ENCODE peak calls at places on chromosomes 13 and 19, in four cellular contexts. One of them, this sample, is unnamed.

GRCh38 chr13:82480415-82480814 is 1401.9 kb downstream of the SLITRK1 start:
- DNase-seq in K562: no peak
- DNase-seq in GM12878: no peak
- DNase-seq in GM12892: no peak
- DNase-seq in this sample: no peak

GRCh38 chr19:36246006-36246391 is 31.1 kb downstream of the ZNF146 start:
- DNase-seq in GM12878: no peak
- DNase-seq in K562: no peak
- DNase-seq in GM12892: no peak
- DNase-seq in this sample: no peak

GRCh38 chr19:58033741-58034475 is at the start of gene ZSCAN1:
- DNase-seq in GM12878: no peak
- DNase-seq in K562: no peak
- DNase-seq in GM12892: no peak
- DNase-seq in this sample: no peak

GRCh38 chr19:13968999-13969398 is 16.7 kb downstream of the DCAF15 start:
- DNase-seq in GM12892: no peak
- DNase-seq in GM12878: no peak
- DNase-seq in K562: no peak
- DNase-seq in this sample: no peak

GRCh38 chr19:55552620-55553019 is 7.3 kb upstream of the SBK3 start:
- DNase-seq in GM12878: no peak
- DNase-seq in GM12892: no peak
- DNase-seq in K562: no peak
- DNase-seq in this sample: no peak

GRCh38 chr19:10603084-10603872 is 16.2 kb upstream of the AP1M2 start:
- DNase-seq in K562: peak
- DNase-seq in GM12878: peak
- DNase-seq in GM12892: peak
- DNase-seq in this sample: peak

GRCh38 chr13:91017031-91017668 is 330.3 kb upstream of the MIR17HG start:
- DNase-seq in GM12878: peak
- DNase-seq in GM12892: peak
- DNase-seq in K562: peak
- DNase-seq in this sample: peak

GRCh38 chr19:54388001-54388802 is 23.5 kb upstream of the LAIR1 start:
- DNase-seq in K562: no peak
- DNase-seq in GM12892: peak
- DNase-seq in GM12878: no peak
- DNase-seq in this sample: no peak

GRCh38 chr13:87107626-87108025 is 563.5 kb upstream of the SLITRK5 start:
- DNase-seq in GM12878: no peak
- DNase-seq in GM12892: no peak
- DNase-seq in K562: no peak
- DNase-seq in this sample: no peak

GRCh38 chr19:51127755-51128154 is 3.0 kb downstream of the SIGLEC9 start:
- DNase-seq in GM12878: no peak
- DNase-seq in GM12892: no peak
- DNase-seq in K562: peak
- DNase-seq in this sample: no peak

GRCh38 chr13:20721454-20722357 is 18.2 kb downstream of the IL17D start:
- DNase-seq in GM12892: no peak
- DNase-seq in K562: peak
- DNase-seq in GM12878: no peak
- DNase-seq in this sample: peak

GRCh38 chr13:34853161-34853560 is 88.9 kb upstream of the NBEA start:
- DNase-seq in K562: no peak
- DNase-seq in GM12892: no peak
- DNase-seq in GM12878: no peak
- DNase-seq in this sample: no peak

GRCh38 chr19:8596168-8596567 is 14.3 kb downstream of the ADAMTS10 start:
- DNase-seq in GM12892: no peak
- DNase-seq in GM12878: no peak
- DNase-seq in K562: no peak
- DNase-seq in this sample: no peak

GRCh38 chr13:45928196-45928595 is 76.6 kb upstream of the SIAH3 start:
- DNase-seq in GM12878: no peak
- DNase-seq in K562: no peak
- DNase-seq in GM12892: no peak
- DNase-seq in this sample: no peak

GRCh38 chr13:45219938-45220375 is 19.1 kb upstream of the KCTD4 start:
- DNase-seq in K562: no peak
- DNase-seq in GM12878: no peak
- DNase-seq in GM12892: no peak
- DNase-seq in this sample: no peak

GRCh38 chr19:32437096-32437495 is 31.5 kb downstream of the DPY19L3 start:
- DNase-seq in GM12878: no peak
- DNase-seq in GM12892: no peak
- DNase-seq in K562: no peak
- DNase-seq in this sample: no peak

GRCh38 chr19:42313840-42314755 is 989 bp downstream of the TMEM145 start:
- DNase-seq in K562: no peak
- DNase-seq in GM12892: no peak
- DNase-seq in GM12878: no peak
- DNase-seq in this sample: no peak

GRCh38 chr19:47735131-47735530 is 10.2 kb upstream of the NOP53 start:
- DNase-seq in GM12878: no peak
- DNase-seq in K562: no peak
- DNase-seq in GM12892: no peak
- DNase-seq in this sample: no peak

GRCh38 chr13:44796597-44797517 is 192.4 kb downstream of the NUFIP1 start:
- DNase-seq in GM12892: no peak
- DNase-seq in K562: no peak
- DNase-seq in GM12878: no peak
- DNase-seq in this sample: no peak

GRCh38 chr13:79711631-79712030 is 230.7 kb downstream of the NDFIP2 start:
- DNase-seq in K562: no peak
- DNase-seq in GM12878: no peak
- DNase-seq in GM12892: no peak
- DNase-seq in this sample: no peak

GRCh38 chr13:108915634-108916497 is 286.5 kb downstream of the MYO16 start:
- DNase-seq in GM12892: no peak
- DNase-seq in K562: peak
- DNase-seq in GM12878: peak
- DNase-seq in this sample: peak

GRCh38 chr13:29379281-29379680 is 216.2 kb downstream of the SLC7A1 start:
- DNase-seq in K562: no peak
- DNase-seq in GM12878: no peak
- DNase-seq in GM12892: no peak
- DNase-seq in this sample: no peak

GRCh38 chr13:21326155-21327030 is 132.7 kb downstream of the ZDHHC20 start:
- DNase-seq in K562: no peak
- DNase-seq in GM12878: no peak
- DNase-seq in GM12892: no peak
- DNase-seq in this sample: no peak

GRCh38 chr19:31145909-31146453 is 203.3 kb downstream of the TSHZ3 start:
- DNase-seq in K562: no peak
- DNase-seq in GM12878: no peak
- DNase-seq in GM12892: no peak
- DNase-seq in this sample: no peak

GRCh38 chr13:71254384-71254783 is 612.6 kb downstream of the DACH1 start:
- DNase-seq in K562: no peak
- DNase-seq in GM12878: no peak
- DNase-seq in GM12892: no peak
- DNase-seq in this sample: no peak

GRCh38 chr13:113589251-113589960 is 4.9 kb downstream of the TFDP1 start:
- DNase-seq in GM12878: no peak
- DNase-seq in K562: no peak
- DNase-seq in GM12892: no peak
- DNase-seq in this sample: no peak

GRCh38 chr19:48292798-48293197 is 22.9 kb downstream of the ZNF114 start:
- DNase-seq in GM12878: no peak
- DNase-seq in GM12892: no peak
- DNase-seq in K562: no peak
- DNase-seq in this sample: no peak

GRCh38 chr13:73722120-73722519 is 412.1 kb downstream of the KLF12 start:
- DNase-seq in K562: no peak
- DNase-seq in GM12892: no peak
- DNase-seq in GM12878: peak
- DNase-seq in this sample: peak

GRCh38 chr13:28705734-28706133 is 13.0 kb downstream of the SLC46A3 start:
- DNase-seq in GM12878: no peak
- DNase-seq in K562: no peak
- DNase-seq in GM12892: no peak
- DNase-seq in this sample: no peak

GRCh38 chr19:2969104-2969504 is 8.3 kb upstream of the TLE6 start:
- DNase-seq in GM12892: no peak
- DNase-seq in GM12878: no peak
- DNase-seq in K562: no peak
- DNase-seq in this sample: no peak

GRCh38 chr13:45339867-45340266 is 1.1 kb downstream of the TPT1 start:
- DNase-seq in GM12892: no peak
- DNase-seq in GM12878: no peak
- DNase-seq in K562: no peak
- DNase-seq in this sample: no peak

GRCh38 chr13:79912403-79912802 is 428.5 kb downstream of the SPRY2 start:
- DNase-seq in GM12878: no peak
- DNase-seq in K562: no peak
- DNase-seq in GM12892: no peak
- DNase-seq in this sample: no peak

GRCh38 chr19:58476498-58477015 is 405 bp downstream of the ZNF446 start:
- DNase-seq in K562: peak
- DNase-seq in GM12878: no peak
- DNase-seq in GM12892: no peak
- DNase-seq in this sample: peak

GRCh38 chr13:79749985-79750551 is 269.1 kb downstream of the NDFIP2 start:
- DNase-seq in K562: no peak
- DNase-seq in GM12878: no peak
- DNase-seq in GM12892: no peak
- DNase-seq in this sample: no peak

GRCh38 chr13:112747256-112747655 is 57.4 kb downstream of the ATP11A start:
- DNase-seq in K562: no peak
- DNase-seq in GM12878: no peak
- DNase-seq in GM12892: no peak
- DNase-seq in this sample: no peak

DNA sequence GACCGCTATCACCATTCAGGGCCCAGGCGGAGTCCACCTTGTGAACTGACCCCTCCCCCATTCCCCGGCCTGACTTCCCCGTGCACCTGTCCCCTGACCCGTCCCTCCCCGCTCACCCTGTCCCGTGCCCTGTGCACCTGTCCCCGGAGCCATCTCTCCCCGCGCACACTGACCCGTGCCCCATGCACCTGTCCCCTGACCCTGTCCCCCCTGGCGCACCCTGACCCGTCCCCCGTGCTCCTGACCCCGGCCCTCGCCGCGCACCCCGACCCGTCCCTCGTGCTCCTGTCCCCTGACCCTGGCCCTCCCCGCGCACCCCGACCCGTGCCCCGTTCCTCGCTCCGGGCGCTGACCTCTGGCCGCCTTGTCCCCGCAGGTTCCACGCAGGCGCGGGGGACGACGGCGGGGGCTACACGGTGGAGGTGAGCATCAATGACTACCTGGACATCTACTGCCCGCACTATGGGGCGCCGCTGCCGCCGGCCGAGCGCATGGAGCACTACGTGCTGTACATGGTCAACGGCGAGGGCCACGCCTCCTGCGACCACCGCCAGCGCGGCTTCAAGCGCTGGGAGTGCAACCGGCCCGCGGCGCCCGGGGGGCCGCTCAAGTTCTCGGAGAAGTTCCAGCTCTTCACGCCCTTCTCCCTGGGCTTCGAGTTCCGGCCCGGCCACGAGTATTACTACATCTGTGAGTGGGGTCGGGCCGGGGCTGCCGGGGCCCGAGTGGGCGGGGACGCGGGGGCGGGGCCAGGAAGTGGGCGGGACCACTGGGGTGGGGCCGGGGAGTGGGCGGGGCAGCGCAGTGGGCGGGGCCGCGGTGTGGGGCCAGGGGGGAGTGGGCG is 9.7 kb downstream of the EFNA2 start:
- DNase-seq in K562: peak
- DNase-seq in GM12892: peak
- DNase-seq in GM12878: no peak
- DNase-seq in this sample: peak
- TF ChIP-seq TAF1 in K562: no peak
- TF ChIP-seq TAF1 in GM12892: no peak
- TF ChIP-seq TAF1 in GM12878: no peak
- TF ChIP-seq TAF1 in this sample: no peak

GRCh38 chr13:100088648-100089601 is at the start of gene PCCA:
- DNase-seq in GM12878: peak
- DNase-seq in K562: peak
- DNase-seq in GM12892: peak
- DNase-seq in this sample: peak
- TF ChIP-seq POLR2A in GM12878: peak
- TF ChIP-seq POLR2A in K562: peak
- TF ChIP-seq POLR2A in GM12892: peak
- TF ChIP-seq POLR2A in this sample: no peak

DNA sequence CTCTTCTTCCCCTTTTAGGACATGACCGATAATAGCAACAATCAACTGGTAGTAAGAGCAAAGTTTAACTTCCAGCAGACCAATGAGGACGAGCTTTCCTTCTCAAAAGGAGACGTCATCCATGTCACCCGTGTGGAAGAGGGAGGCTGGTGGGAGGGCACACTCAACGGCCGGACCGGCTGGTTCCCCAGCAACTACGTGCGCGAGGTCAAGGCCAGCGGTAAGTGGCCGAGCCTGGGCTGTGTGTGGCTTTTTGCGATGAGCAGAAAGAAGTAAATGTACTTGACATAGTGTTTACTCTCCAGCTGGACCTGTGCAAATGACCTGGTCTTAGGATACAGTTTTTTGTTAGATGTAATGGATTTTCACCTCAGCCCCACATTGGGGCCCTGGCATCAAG is 102.6 kb downstream of the ARHGEF7 start:
- DNase-seq in GM12878: no peak
- DNase-seq in K562: no peak
- DNase-seq in GM12892: no peak
- DNase-seq in this sample: no peak
- TF ChIP-seq TAF1 in GM12878: no peak
- TF ChIP-seq TAF1 in K562: no peak
- TF ChIP-seq TAF1 in GM12892: no peak
- TF ChIP-seq TAF1 in this sample: no peak

GRCh38 chr19:15616183-15616582 is 1.2 kb downstream of the CYP4F8 start:
- DNase-seq in GM12878: no peak
- DNase-seq in K562: no peak
- DNase-seq in GM12892: no peak
- DNase-seq in this sample: no peak

GRCh38 chr19:15615526-15615925 is 508 bp downstream of the CYP4F8 start:
- DNase-seq in GM12878: no peak
- DNase-seq in K562: no peak
- DNase-seq in GM12892: no peak
- DNase-seq in this sample: no peak

GRCh38 chr19:15621801-15622200 is 6.8 kb downstream of the CYP4F8 start:
- DNase-seq in K562: no peak
- DNase-seq in GM12892: no peak
- DNase-seq in GM12878: no peak
- DNase-seq in this sample: no peak

GRCh38 chr19:15616627-15617270 is 1.7 kb downstream of the CYP4F8 start:
- DNase-seq in GM12892: no peak
- DNase-seq in K562: no peak
- DNase-seq in GM12878: no peak
- DNase-seq in this sample: no peak

DNA sequence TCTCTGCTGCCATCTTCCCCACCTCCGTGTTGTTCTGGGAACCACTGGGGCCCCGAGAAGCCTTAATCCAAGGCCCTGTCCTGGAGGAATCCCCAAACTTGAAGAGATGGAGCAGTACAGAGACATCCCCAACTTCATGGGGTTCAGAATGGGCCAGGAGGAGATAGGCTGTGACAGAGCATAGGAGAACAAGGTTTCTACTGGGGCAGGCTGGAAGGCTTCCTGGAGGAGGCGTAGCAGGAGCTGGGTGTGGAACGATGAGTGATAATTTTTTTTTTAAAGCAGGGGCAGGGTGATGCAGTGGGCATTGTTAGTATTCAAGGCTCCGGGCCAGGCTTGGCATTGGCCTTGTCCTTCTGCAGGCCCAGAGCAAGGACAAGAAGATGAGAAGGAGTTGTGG is 3.3 kb downstream of the CYP4F8 start:
- DNase-seq in GM12892: no peak
- DNase-seq in K562: no peak
- DNase-seq in GM12878: no peak
- DNase-seq in this sample: no peak
- TF ChIP-seq POLR2A in GM12892: no peak
- TF ChIP-seq POLR2A in K562: no peak
- TF ChIP-seq POLR2A in GM12878: no peak
- TF ChIP-seq POLR2A in this sample: no peak

This sample was measured in GM12891.